ENCODE peak calls at places on chromosomes 6 and 20, in six cellular contexts. T is ELR, Y is endodermal cell, S is B cell, O is T-helper 2 cell, A is body of pancreas. W is an unnamed sample.

GRCh38 chr20:63854069-63854765 is 7.1 kb upstream of the ABHD16B start:
- DNase-seq in T (peak; percentile 18), Y (peak; percentile 70), S (peak; percentile 62), O (no peak), A (no peak), W (peak; percentile 89)

GRCh38 chr6:104771258-104771832 is 88.4 kb downstream of the HACE1 start:
- DNase-seq in T (peak; percentile 63), Y (no peak), S (no peak), O (no peak), A (no peak), W (no peak)

GRCh38 chr6:43472515-43472914 is 4.9 kb upstream of the TJAP1 start:
- DNase-seq in T (no peak), Y (no peak), S (no peak), O (no peak), A (no peak), W (no peak)

GRCh38 chr6:11428895-11429294 is 108.7 kb upstream of the TMEM170B start:
- DNase-seq in T (peak; percentile 91), Y (peak; percentile 78), S (no peak), O (no peak), A (peak; percentile 18), W (no peak)

GRCh38 chr20:19915111-19915798 is 101.9 kb upstream of the NAA20 start:
- DNase-seq in T (no peak), Y (no peak), S (no peak), O (no peak), A (peak; percentile 49), W (no peak)

GRCh38 chr6:34235605-34236422 is 859 bp upstream of the HMGA1 start:
- DNase-seq in T (peak; percentile 98), Y (no peak), S (peak; percentile 90), O (peak; percentile 45), A (peak; percentile 57), W (no peak)

GRCh38 chr6:40148882-40149573 is 214.8 kb upstream of the MOCS1 start:
- DNase-seq in T (no peak), Y (no peak), S (peak; percentile 52), O (no peak), A (no peak), W (no peak)

GRCh38 chr20:19256085-19256484 is 43.6 kb downstream of the SLC24A3 start:
- DNase-seq in T (peak; percentile 66), Y (no peak), S (no peak), O (no peak), A (peak; percentile 32), W (no peak)

GRCh38 chr6:116410945-116411623 is 40.3 kb downstream of the DSE start:
- DNase-seq in T (peak; percentile 43), Y (no peak), S (no peak), O (no peak), A (peak; percentile 17), W (no peak)

GRCh38 chr6:167825759-167826229 is 917 bp upstream of the AFDN start:
- DNase-seq in T (peak; percentile 70), Y (peak; percentile 93), S (peak; percentile 73), O (no peak), A (peak; percentile 86), W (peak; percentile 93)

GRCh38 chr6:3868544-3868943 is 19.4 kb downstream of the FAM50B start:
- DNase-seq in T (no peak), Y (no peak), S (no peak), O (no peak), A (no peak), W (no peak)

GRCh38 chr6:127582777-127583462 is 5.9 kb downstream of the C6orf58 start:
- DNase-seq in T (peak; percentile 93), Y (no peak), S (no peak), O (no peak), A (no peak), W (no peak)

GRCh38 chr6:149895702-149896310 is 2.1 kb downstream of the RAET1E start:
- DNase-seq in T (peak; percentile 94), Y (no peak), S (no peak), O (no peak), A (peak; percentile 40), W (peak; percentile 6)

GRCh38 chr6:35698858-35699257 is 10.1 kb upstream of the FKBP5 start:
- DNase-seq in T (no peak), Y (no peak), S (no peak), O (no peak), A (no peak), W (no peak)

GRCh38 chr6:107658920-107659879 is 164.9 kb downstream of the SCML4 start:
- DNase-seq in T (peak; percentile 13), Y (no peak), S (no peak), O (no peak), A (no peak), W (no peak)

GRCh38 chr6:26743941-26744699 is 84.6 kb upstream of the ZNF322 start:
- DNase-seq in T (no peak), Y (peak; percentile 68), S (no peak), O (no peak), A (no peak), W (peak; percentile 30)

GRCh38 chr6:9537381-9537780 is 877.5 kb downstream of the TFAP2A start:
- DNase-seq in T (peak; percentile 81), Y (no peak), S (no peak), O (no peak), A (no peak), W (no peak)

GRCh38 chr20:44526129-44526528 is 4.3 kb upstream of the SERINC3 start:
- DNase-seq in T (peak; percentile 84), Y (peak; percentile 79), S (no peak), O (no peak), A (no peak), W (no peak)

GRCh38 chr6:161152904-161153662 is 120.8 kb downstream of the AGPAT4 start:
- DNase-seq in T (peak; percentile 37), Y (no peak), S (peak; percentile 52), O (no peak), A (no peak), W (peak; percentile 76)

GRCh38 chr6:155130161-155130853 is 133.5 kb upstream of the CLDN20 start:
- DNase-seq in T (no peak), Y (no peak), S (no peak), O (no peak), A (no peak), W (no peak)

GRCh38 chr6:25297823-25298507 is 18.8 kb downstream of the CARMIL1 start:
- DNase-seq in T (no peak), Y (no peak), S (no peak), O (no peak), A (no peak), W (no peak)

GRCh38 chr20:63895886-63896135 is 885 bp downstream of the DNAJC5 start:
- DNase-seq in T (peak; percentile 51), Y (no peak), S (no peak), O (no peak), A (no peak), W (no peak)

GRCh38 chr6:134419717-134420116 is 101.8 kb upstream of the SGK1 start:
- DNase-seq in T (no peak), Y (no peak), S (no peak), O (no peak), A (no peak), W (no peak)

GRCh38 chr6:68635706-68636513 is 828 bp downstream of the ADGRB3 start:
- DNase-seq in T (peak; percentile 19), Y (peak; percentile 72), S (peak; percentile 26), O (no peak), A (no peak), W (no peak)

GRCh38 chr20:62487564-62488086 is 11.8 kb upstream of the GATA5 start:
- DNase-seq in T (no peak), Y (peak; percentile 70), S (no peak), O (no peak), A (peak; percentile 79), W (peak; percentile 83)

GRCh38 chr6:8499540-8499939 is 64.2 kb upstream of the SLC35B3 start:
- DNase-seq in T (peak; percentile 12), Y (no peak), S (no peak), O (no peak), A (no peak), W (peak; percentile 0)

GRCh38 chr6:2891768-2892170 is 11.3 kb downstream of the SERPINB9 start:
- DNase-seq in T (no peak), Y (peak; percentile 49), S (peak; percentile 77), O (peak; percentile 53), A (no peak), W (no peak)

GRCh38 chr20:51871943-51872342 is 69.6 kb upstream of the SALL4 start:
- DNase-seq in T (no peak), Y (no peak), S (no peak), O (no peak), A (no peak), W (no peak)

GRCh38 chr6:7201732-7202541 is 94.2 kb downstream of the RREB1 start:
- DNase-seq in T (no peak), Y (no peak), S (peak; percentile 77), O (no peak), A (peak; percentile 72), W (no peak)

GRCh38 chr6:44381739-44382138 is 5.8 kb upstream of the CDC5L start:
- DNase-seq in T (no peak), Y (no peak), S (no peak), O (no peak), A (peak; percentile 72), W (no peak)

GRCh38 chr6:36676142-36677058 is 2.1 kb upstream of the CDKN1A start:
- DNase-seq in T (no peak), Y (peak; percentile 77), S (no peak), O (no peak), A (no peak), W (no peak)

GRCh38 chr6:161507375-161507774 is 233.5 kb upstream of the AGPAT4 start:
- DNase-seq in T (no peak), Y (no peak), S (no peak), O (no peak), A (no peak), W (no peak)

GRCh38 chr6:89284963-89285735 is 29.9 kb downstream of the GABRR2 start:
- DNase-seq in T (no peak), Y (no peak), S (no peak), O (no peak), A (no peak), W (peak; percentile 2)

GRCh38 chr20:18252597-18253451 is 35.5 kb upstream of the ZNF133 start:
- DNase-seq in T (peak; percentile 3), Y (no peak), S (no peak), O (no peak), A (no peak), W (no peak)

GRCh38 chr20:15045246-15045645 is 707.8 kb upstream of the FLRT3 start:
- DNase-seq in T (no peak), Y (no peak), S (no peak), O (no peak), A (peak; percentile 33), W (no peak)